ENCODE peak calls at places on chromosomes 6 and 20, in five cellular contexts. R is foreskin keratinocyte; S is CD8-positive, alpha-beta memory T cell; Y is A673; I is neuronal stem cell. T is an unnamed sample.

GRCh38 chr6:20213271-20213798 is 1.1 kb upstream of the MBOAT1 start:
- DNase-seq in I (no peak), Y (no peak), R (no peak), S (no peak), T (no peak)

GRCh38 chr6:148629197-148629909 is 117.5 kb upstream of the UST start:
- DNase-seq in R (no peak), Y (no peak), S (no peak), I (no peak), T (no peak)

GRCh38 chr6:16345449-16346330 is 107.3 kb downstream of the GMPR start:
- DNase-seq in Y (peak; percentile 87), S (no peak), R (no peak), I (no peak), T (no peak)

GRCh38 chr6:137707590-137708360 is 159.3 kb upstream of the TNFAIP3 start:
- DNase-seq in S (peak; percentile 74), Y (peak; percentile 78), I (peak; percentile 24), R (peak; percentile 86), T (no peak)

GRCh38 chr6:14690120-14691056 is 555.5 kb upstream of the JARID2 start:
- DNase-seq in I (no peak), R (no peak), S (no peak), Y (no peak), T (no peak)

GRCh38 chr20:23697947-23698346 is 9.1 kb upstream of the CST4 start:
- DNase-seq in Y (no peak), R (no peak), I (no peak), S (no peak), T (no peak)

GRCh38 chr6:167825759-167826229 is 917 bp upstream of the AFDN start:
- DNase-seq in I (no peak), Y (no peak), S (no peak), R (peak; percentile 16), T (no peak)

GRCh38 chr20:891121-892080 is 24.7 kb downstream of the ANGPT4 start:
- DNase-seq in R (no peak), I (no peak), Y (no peak), S (no peak), T (peak; percentile 35)

GRCh38 chr6:12116264-12116800 is 104.2 kb downstream of the HIVEP1 start:
- DNase-seq in S (no peak), Y (no peak), R (no peak), I (no peak), T (no peak)

GRCh38 chr20:47411161-47411560 is 54.7 kb upstream of the ZMYND8 start:
- DNase-seq in R (no peak), S (no peak), Y (no peak), I (no peak), T (no peak)

GRCh38 chr6:170209354-170210025 is 81.4 kb downstream of the DLL1 start:
- DNase-seq in I (no peak), R (no peak), S (no peak), Y (no peak), T (no peak)

GRCh38 chr20:53692465-53693067 is 98.9 kb upstream of the ZNF217 start:
- DNase-seq in Y (peak; percentile 26), R (no peak), S (no peak), I (no peak), T (no peak)

GRCh38 chr6:50706575-50706974 is 6.8 kb upstream of the TFAP2D start:
- DNase-seq in Y (no peak), S (no peak), R (no peak), I (no peak), T (no peak)

GRCh38 chr6:113317870-113318269 is 539.3 kb upstream of the MARCKS start:
- DNase-seq in I (peak; percentile 23), S (no peak), Y (no peak), R (no peak), T (no peak)

GRCh38 chr20:8662433-8662954 is 406.4 kb upstream of the PLCB4 start:
- DNase-seq in Y (peak; percentile 35), R (no peak), I (no peak), S (no peak), T (no peak)

GRCh38 chr6:3919130-3919628 is 70.0 kb downstream of the FAM50B start:
- DNase-seq in R (peak; percentile 12), Y (peak; percentile 83), S (no peak), I (no peak), T (no peak)

GRCh38 chr20:37342231-37343177 is 3.4 kb upstream of the SRC start:
- DNase-seq in I (no peak), S (no peak), Y (no peak), R (no peak), T (no peak)

GRCh38 chr6:27836080-27836782 is 76.0 kb downstream of the OR2B2 start:
- DNase-seq in I (no peak), Y (no peak), R (no peak), S (no peak), T (no peak)

GRCh38 chr20:33862709-33863403 is 51.7 kb downstream of the CHMP4B start:
- DNase-seq in I (peak; percentile 59), S (peak; percentile 19), R (no peak), Y (peak; percentile 78), T (no peak)

GRCh38 chr6:133245033-133245903 is 4.1 kb downstream of the EYA4 start:
- DNase-seq in R (no peak), Y (no peak), S (no peak), I (no peak), T (no peak)

GRCh38 chr6:28355743-28356665 is 6.3 kb downstream of the ZKSCAN3 start:
- DNase-seq in Y (peak; percentile 95), R (peak; percentile 57), S (peak; percentile 34), I (peak; percentile 64), T (peak; percentile 85)

GRCh38 chr20:49045440-49046086 is 549 bp upstream of the CSE1L start:
- DNase-seq in R (no peak), I (no peak), S (peak; percentile 3), Y (no peak), T (no peak)

GRCh38 chr20:57498425-57499400 is 26.2 kb downstream of the CTCFL start:
- DNase-seq in R (no peak), I (no peak), S (no peak), Y (peak; percentile 46), T (no peak)

DNA sequence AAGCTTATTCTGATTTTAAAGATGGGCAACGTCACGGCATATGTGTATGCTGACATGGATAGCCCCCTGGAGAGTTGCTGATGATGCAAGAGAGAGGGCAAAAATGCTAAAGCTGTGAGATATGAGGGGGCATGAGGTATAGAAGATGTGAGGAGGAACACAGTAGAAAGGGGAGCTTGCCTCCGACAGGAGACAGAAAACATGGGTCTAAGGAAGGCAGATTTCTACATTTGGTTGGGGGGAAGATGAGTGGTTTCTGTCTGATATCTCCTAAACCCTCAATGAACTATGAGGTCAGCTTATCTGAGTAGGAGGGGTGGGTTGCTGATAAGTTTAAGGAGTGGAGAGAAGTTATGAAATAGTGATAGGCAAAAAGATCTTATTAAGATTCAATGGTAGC is 6.1 kb downstream of the RNF24 start:
- DNase-seq in Y (no peak), S (no peak), I (no peak), R (no peak), T (no peak)
- H3K27ac ChIP-seq in Y (no peak overlapping the region), S (no peak overlapping the region), I (no peak overlapping the region), R (no peak overlapping the region), T (no peak overlapping the region)

GRCh38 chr6:129108337-129108736 is 225.4 kb downstream of the LAMA2 start:
- DNase-seq in I (no peak), S (no peak), R (no peak), Y (no peak), T (no peak)
- H3K27ac ChIP-seq in I (no peak overlapping the region), S (no peak overlapping the region), R (no peak overlapping the region), Y (no peak overlapping the region), T (no peak overlapping the region)

GRCh38 chr6:150182460-150183078 is 39.7 kb downstream of the PPP1R14C start:
- DNase-seq in Y (no peak), S (no peak), R (no peak), I (no peak), T (no peak)

GRCh38 chr6:150183966-150184365 is 41.1 kb downstream of the PPP1R14C start:
- DNase-seq in I (no peak), Y (no peak), S (no peak), R (no peak), T (peak; percentile 3)

GRCh38 chr6:150180517-150180916 is 37.7 kb downstream of the PPP1R14C start:
- DNase-seq in Y (no peak), I (no peak), R (no peak), S (no peak), T (no peak)

GRCh38 chr6:150184850-150185480 is 42.1 kb downstream of the PPP1R14C start:
- DNase-seq in I (no peak), S (no peak), Y (no peak), R (no peak), T (no peak)

GRCh38 chr6:150183105-150183504 is 40.3 kb downstream of the PPP1R14C start:
- DNase-seq in Y (no peak), S (no peak), I (no peak), R (no peak), T (no peak)
- H3K27ac ChIP-seq in Y (no peak overlapping the region), S (no peak overlapping the region), I (no peak overlapping the region), R (no peak overlapping the region), T (no peak overlapping the region)

DNA sequence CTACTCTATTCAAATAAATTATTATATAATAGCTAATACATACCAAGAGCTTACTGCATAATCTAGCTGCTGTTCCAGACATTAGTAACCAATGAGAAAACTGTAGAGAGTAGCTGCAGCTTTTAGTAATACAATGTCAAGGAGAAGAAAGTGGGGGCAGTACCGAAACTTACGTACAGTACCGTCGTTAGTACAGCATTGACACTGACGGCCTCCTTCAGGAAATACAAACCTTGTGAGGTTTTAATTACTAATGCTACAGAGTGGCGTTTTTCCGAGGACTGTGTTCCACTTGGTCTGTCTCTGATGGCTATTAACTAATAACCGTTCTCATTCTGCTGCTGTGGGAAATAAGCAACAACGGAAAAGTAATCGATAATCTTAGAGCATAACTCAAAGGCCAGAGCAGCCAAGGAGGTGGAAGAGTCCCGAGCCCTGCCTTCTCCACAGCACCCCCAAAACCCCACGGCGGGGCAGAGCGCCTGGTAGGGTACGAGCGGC is 344 bp upstream of the PM20D2 start:
- DNase-seq in I (no peak), Y (peak; percentile 60), R (no peak), S (peak; percentile 2), T (no peak)
- H3K27ac ChIP-seq in I (no peak overlapping the region), Y (peak overlapping the region; percentile 85), R (peak overlapping the region; percentile 27), S (peak overlapping the region; percentile 62), T (peak overlapping the region; percentile 70)

DNA sequence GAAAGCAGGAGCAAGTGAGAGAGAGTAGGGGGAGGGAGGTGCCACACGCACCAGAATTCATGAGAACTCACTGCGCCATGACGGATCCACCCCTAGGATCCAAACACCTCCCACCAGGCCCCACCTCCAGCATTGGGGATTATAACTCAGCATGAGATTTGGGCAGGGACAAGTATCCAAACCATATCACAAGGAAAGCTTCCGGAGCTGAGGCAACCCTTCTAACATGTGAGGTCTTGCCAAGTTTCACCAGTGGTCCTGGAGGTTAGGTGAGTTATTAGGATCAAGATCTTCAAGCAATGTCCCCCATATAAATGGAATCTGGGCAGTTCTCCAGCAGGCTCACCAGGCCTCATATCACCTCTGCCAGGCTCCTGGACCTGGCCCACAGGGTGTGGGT is 308.4 kb downstream of the NRN1 start:
- DNase-seq in R (no peak), S (no peak), I (no peak), Y (no peak), T (no peak)
- H3K27ac ChIP-seq in R (no peak overlapping the region), S (no peak overlapping the region), I (no peak overlapping the region), Y (no peak overlapping the region), T (no peak overlapping the region)

GRCh38 chr6:5205035-5205469 is 55.7 kb downstream of the LYRM4 start:
- DNase-seq in Y (no peak), R (no peak), S (no peak), I (no peak), T (peak; percentile 8)
- H3K27ac ChIP-seq in Y (peak overlapping the region; percentile 62), R (no peak overlapping the region), S (no peak overlapping the region), I (no peak overlapping the region), T (peak overlapping the region; percentile 94)